ENCODE peak calls at places on chromosome X, in five cellular contexts. B is SW480, S is T-helper 9 cell, Z is fibroblast of lung, G is cardiac fibroblast. E is an unnamed sample.
A peak's percentile ranks its signal among the peaks of the same experiment; 100 is the strongest.

GRCh38 chrX:40122487-40122886 is 24.7 kb upstream of the BCOR start:
- DNase-seq in B (no peak), S (no peak), Z (no peak), G (no peak), E (no peak)

GRCh38 chrX:108165349-108166111 is 74.0 kb downstream of the ATG4A start:
- DNase-seq in B (peak; percentile 37), S (no peak), Z (peak; percentile 66), G (peak; percentile 70), E (peak; percentile 48)

GRCh38 chrX:129495941-129496340 is 27.3 kb downstream of the SMARCA1 start:
- DNase-seq in B (no peak), S (no peak), Z (peak; percentile 26), G (no peak), E (peak; percentile 33)

GRCh38 chrX:12901486-12901885 is 4.9 kb upstream of the TLR8 start:
- DNase-seq in B (peak; percentile 28), S (peak; percentile 63), Z (peak; percentile 44), G (peak; percentile 59), E (peak; percentile 30)

GRCh38 chrX:12975999-12976558 is 1.2 kb downstream of the TMSB4X start:
- DNase-seq in B (peak; percentile 63), S (no peak), Z (peak; percentile 52), G (peak; percentile 69), E (peak; percentile 46)

GRCh38 chrX:117972681-117973080 is 143.9 kb downstream of the KLHL13 start:
- DNase-seq in B (no peak), S (no peak), Z (no peak), G (no peak), E (no peak)

GRCh38 chrX:39815621-39816020 is 282.1 kb downstream of the BCOR start:
- DNase-seq in B (peak; percentile 65), S (no peak), Z (no peak), G (peak; percentile 11), E (peak; percentile 50)

GRCh38 chrX:106484233-106484632 is 127.5 kb upstream of the RADX start:
- DNase-seq in B (no peak), S (no peak), Z (no peak), G (no peak), E (no peak)

GRCh38 chrX:78822157-78822683 is 74.7 kb downstream of the LPAR4 start:
- DNase-seq in B (no peak), S (no peak), Z (no peak), G (no peak), E (no peak)

GRCh38 chrX:1534321-1535168 is 2.4 kb downstream of the P2RY8 start:
- DNase-seq in B (no peak), S (no peak), Z (no peak), G (no peak), E (no peak)

GRCh38 chrX:3514996-3515395 is 168.5 kb upstream of the MXRA5 start:
- DNase-seq in B (no peak), S (no peak), Z (no peak), G (peak; percentile 17), E (no peak)

GRCh38 chrX:31461266-31461665 is 389.4 kb upstream of the FTHL17 start:
- DNase-seq in B (no peak), S (no peak), Z (no peak), G (no peak), E (no peak)

GRCh38 chrX:100636321-100636991 is at the start of gene TSPAN6:
- DNase-seq in B (peak; percentile 90), S (peak; percentile 67), Z (peak; percentile 89), G (peak; percentile 91), E (peak; percentile 89)

GRCh38 chrX:8244301-8244700 is 73.2 kb upstream of the VCX2 start:
- DNase-seq in B (peak; percentile 1), S (no peak), Z (no peak), G (no peak), E (no peak)

GRCh38 chrX:47862680-47863079 is 26.0 kb downstream of the ZNF81 start:
- DNase-seq in B (no peak), S (no peak), Z (no peak), G (no peak), E (no peak)

GRCh38 chrX:70476166-70476933 is 31.7 kb downstream of the DLG3 start:
- DNase-seq in B (no peak), S (no peak), Z (no peak), G (no peak), E (no peak)

GRCh38 chrX:112769034-112769433 is 71.6 kb downstream of the AMOT start:
- DNase-seq in B (peak; percentile 2), S (no peak), Z (no peak), G (no peak), E (peak; percentile 37)

GRCh38 chrX:13099121-13099520 is 54.7 kb upstream of the FAM9C start:
- DNase-seq in B (no peak), S (no peak), Z (no peak), G (peak; percentile 30), E (no peak)

GRCh38 chrX:3393168-3393567 is 46.7 kb upstream of the MXRA5 start:
- DNase-seq in B (no peak), S (no peak), Z (no peak), G (no peak), E (no peak)

GRCh38 chrX:103330601-103331397 is 760 bp downstream of the TCEAL7 start:
- DNase-seq in B (no peak), S (no peak), Z (peak; percentile 1), G (peak; percentile 12), E (peak; percentile 2)

GRCh38 chrX:39073131-39073530 is 271.9 kb downstream of the MID1IP1 start:
- DNase-seq in B (no peak), S (no peak), Z (no peak), G (no peak), E (no peak)

GRCh38 chrX:101462892-101463291 is 22.4 kb upstream of the ARMCX4 start:
- DNase-seq in B (peak; percentile 1), S (no peak), Z (peak; percentile 29), G (peak; percentile 29), E (peak; percentile 43)

GRCh38 chrX:125378205-125378604 is 58.5 kb downstream of the TEX13C start:
- DNase-seq in B (no peak), S (no peak), Z (no peak), G (no peak), E (peak; percentile 1)

GRCh38 chrX:1476682-1477081 is 24.0 kb upstream of the ASMTL start:
- DNase-seq in B (no peak), S (no peak), Z (no peak), G (no peak), E (no peak)

GRCh38 chrX:9662148-9662547 is 103.5 kb downstream of the GPR143 start:
- DNase-seq in B (no peak), S (no peak), Z (no peak), G (peak; percentile 28), E (peak; percentile 90)

GRCh38 chrX:141902366-141902765 is 1.3 kb upstream of the MAGEC1 start:
- DNase-seq in B (no peak), S (no peak), Z (no peak), G (no peak), E (no peak)

GRCh38 chrX:119647552-119648420 is 41.6 kb upstream of the NKRF start:
- DNase-seq in B (no peak), S (peak; percentile 40), Z (no peak), G (no peak), E (no peak)

GRCh38 chrX:107205770-107206696 is at the start of the genes DNAAF6 and NUP62CL:
- DNase-seq in B (peak; percentile 90), S (peak; percentile 45), Z (peak; percentile 4), G (peak; percentile 15), E (peak; percentile 50)

GRCh38 chrX:43283187-43283586 is 372.9 kb upstream of the MAOA start:
- DNase-seq in B (no peak), S (no peak), Z (no peak), G (no peak), E (no peak)

GRCh38 chrX:47623540-47624027 is 3.9 kb upstream of the SYN1 start:
- DNase-seq in B (peak; percentile 80), S (peak; percentile 12), Z (peak; percentile 76), G (peak; percentile 86), E (peak; percentile 77)

GRCh38 chrX:124343016-124343415 is 3.3 kb upstream of the SH2D1A start:
- DNase-seq in B (no peak), S (no peak), Z (no peak), G (no peak), E (no peak)